ENCODE peak calls at places on chromosomes 2 and 18, in six cellular contexts. C is WTC11; I is T-helper 9 cell; X is psoas muscle; A is activated T-helper 9 cell treated with anti-CD3 and anti-CD28 coated beads, Interleukin-2, amount 50 U/mL, for 16 hours; P is A172. J is an unnamed sample.

GRCh38 chr2:39018633-39019032 is 102.2 kb downstream of the SOS1 start:
- DNase-seq in C (no peak), I (no peak), X (no peak), A (no peak), P (no peak), J (no peak)

GRCh38 chr2:18311413-18311812 is 249.0 kb downstream of the RDH14 start:
- DNase-seq in C (no peak), I (no peak), X (no peak), A (no peak), P (peak), J (no peak)

GRCh38 chr2:9086465-9086864 is 83.0 kb upstream of the MBOAT2 start:
- DNase-seq in C (no peak), I (no peak), X (no peak), A (no peak), P (no peak), J (no peak)

GRCh38 chr2:172095146-172095904 is 7.4 kb downstream of the DLX2 start:
- DNase-seq in C (peak), I (peak), X (peak), A (peak), P (peak), J (no peak)

GRCh38 chr2:130834091-130834922 is 2.4 kb upstream of the ARHGEF4 start:
- DNase-seq in C (no peak), I (no peak), X (peak), A (no peak), P (peak), J (no peak)

GRCh38 chr2:234341332-234341985 is 155.4 kb downstream of the ARL4C start:
- DNase-seq in C (no peak), I (no peak), X (no peak), A (no peak), P (no peak), J (no peak)

GRCh38 chr2:11065833-11066232 is 89.4 kb upstream of the SLC66A3 start:
- DNase-seq in C (no peak), I (no peak), X (no peak), A (no peak), P (no peak), J (no peak)

GRCh38 chr18:26639149-26639548 is 90.8 kb upstream of the KCTD1 start:
- DNase-seq in C (no peak), I (no peak), X (no peak), A (no peak), P (no peak), J (no peak)

GRCh38 chr18:27213123-27213717 is 28.1 kb upstream of the CHST9 start:
- DNase-seq in C (no peak), I (no peak), X (no peak), A (no peak), P (no peak), J (no peak)

GRCh38 chr2:17672583-17673317 is 80.9 kb downstream of the SMC6 start:
- DNase-seq in C (no peak), I (no peak), X (no peak), A (no peak), P (peak), J (peak)

GRCh38 chr2:1714291-1715064 is 29.8 kb downstream of the PXDN start:
- DNase-seq in C (no peak), I (no peak), X (no peak), A (no peak), P (no peak), J (no peak)

GRCh38 chr2:236210536-236210935 is 42.4 kb upstream of the GBX2 start:
- DNase-seq in C (no peak), I (no peak), X (no peak), A (no peak), P (no peak), J (no peak)